ENCODE peak calls at places on chromosomes 5 and 9, in four cellular contexts. One of them, this sample, is unnamed.

GRCh38 chr5:132225165-132226032 is 2.3 kb downstream of the P4HA2 start:
- DNase-seq in dorsolateral prefrontal cortex: no peak
- DNase-seq in AG04450: no peak
- DNase-seq in HCT116: no peak
- DNase-seq in this sample: peak

GRCh38 chr9:110659891-110660541 is 8.6 kb upstream of the MUSK start:
- DNase-seq in dorsolateral prefrontal cortex: no peak
- DNase-seq in AG04450: no peak
- DNase-seq in HCT116: no peak
- DNase-seq in this sample: peak

GRCh38 chr9:110687497-110687896 is 18.9 kb downstream of the MUSK start:
- DNase-seq in dorsolateral prefrontal cortex: no peak
- DNase-seq in AG04450: no peak
- DNase-seq in HCT116: no peak
- DNase-seq in this sample: no peak

GRCh38 chr5:91049800-91050199 is 333.3 kb downstream of the ARRDC3 start:
- DNase-seq in dorsolateral prefrontal cortex: no peak
- DNase-seq in AG04450: no peak
- DNase-seq in HCT116: no peak
- DNase-seq in this sample: no peak

GRCh38 chr5:423626-424258 is 19.2 kb upstream of the EXOC3 start:
- DNase-seq in dorsolateral prefrontal cortex: peak
- DNase-seq in AG04450: no peak
- DNase-seq in HCT116: no peak
- DNase-seq in this sample: no peak

GRCh38 chr9:99807276-99807852 is 14.3 kb upstream of the NR4A3 start:
- DNase-seq in dorsolateral prefrontal cortex: no peak
- DNase-seq in AG04450: no peak
- DNase-seq in HCT116: no peak
- DNase-seq in this sample: no peak

GRCh38 chr9:137960496-137960895 is 82.9 kb downstream of the CACNA1B start:
- DNase-seq in dorsolateral prefrontal cortex: no peak
- DNase-seq in AG04450: no peak
- DNase-seq in HCT116: no peak
- DNase-seq in this sample: no peak

GRCh38 chr9:81237565-81238231 is 451.6 kb downstream of the TLE1 start:
- DNase-seq in dorsolateral prefrontal cortex: no peak
- DNase-seq in AG04450: no peak
- DNase-seq in HCT116: no peak
- DNase-seq in this sample: no peak

GRCh38 chr5:170896779-170897178 is 35.0 kb downstream of the RANBP17 start:
- DNase-seq in dorsolateral prefrontal cortex: no peak
- DNase-seq in AG04450: no peak
- DNase-seq in HCT116: no peak
- DNase-seq in this sample: no peak

GRCh38 chr9:121169094-121169601 is 32.5 kb downstream of the RAB14 start:
- DNase-seq in dorsolateral prefrontal cortex: no peak
- DNase-seq in AG04450: no peak
- DNase-seq in HCT116: no peak
- DNase-seq in this sample: no peak

GRCh38 chr5:113612060-113612496 is 98.6 kb downstream of the YTHDC2 start:
- DNase-seq in dorsolateral prefrontal cortex: no peak
- DNase-seq in AG04450: peak
- DNase-seq in HCT116: peak
- DNase-seq in this sample: no peak

GRCh38 chr9:98958271-98958989 is 14.7 kb downstream of the COL15A1 start:
- DNase-seq in dorsolateral prefrontal cortex: no peak
- DNase-seq in AG04450: peak
- DNase-seq in HCT116: no peak
- DNase-seq in this sample: peak

GRCh38 chr5:96144289-96144688 is 182.6 kb upstream of the ELL2 start:
- DNase-seq in dorsolateral prefrontal cortex: no peak
- DNase-seq in AG04450: no peak
- DNase-seq in HCT116: no peak
- DNase-seq in this sample: no peak

GRCh38 chr5:127092690-127093089 is 19.4 kb upstream of the C5orf63 start:
- DNase-seq in dorsolateral prefrontal cortex: no peak
- DNase-seq in AG04450: no peak
- DNase-seq in HCT116: no peak
- DNase-seq in this sample: peak

GRCh38 chr5:135821061-135821781 is 13.2 kb upstream of the SLC25A48 start:
- DNase-seq in dorsolateral prefrontal cortex: no peak
- DNase-seq in AG04450: no peak
- DNase-seq in HCT116: no peak
- DNase-seq in this sample: no peak

GRCh38 chr5:132425009-132425937 is 55.8 kb downstream of the SLC22A5 start:
- DNase-seq in dorsolateral prefrontal cortex: no peak
- DNase-seq in AG04450: no peak
- DNase-seq in HCT116: no peak
- DNase-seq in this sample: no peak

GRCh38 chr9:14987858-14988257 is 77.6 kb upstream of the FREM1 start:
- DNase-seq in dorsolateral prefrontal cortex: no peak
- DNase-seq in AG04450: no peak
- DNase-seq in HCT116: no peak
- DNase-seq in this sample: no peak

GRCh38 chr9:134226221-134226930 is 62.0 kb upstream of the RNU6ATAC start:
- DNase-seq in dorsolateral prefrontal cortex: no peak
- DNase-seq in AG04450: peak
- DNase-seq in HCT116: no peak
- DNase-seq in this sample: peak

GRCh38 chr9:108671156-108671555 is 184.6 kb downstream of the ACTL7B start:
- DNase-seq in dorsolateral prefrontal cortex: no peak
- DNase-seq in AG04450: no peak
- DNase-seq in HCT116: peak
- DNase-seq in this sample: no peak

GRCh38 chr5:157915638-157916037 is 56.7 kb upstream of the CLINT1 start:
- DNase-seq in dorsolateral prefrontal cortex: peak
- DNase-seq in AG04450: no peak
- DNase-seq in HCT116: no peak
- DNase-seq in this sample: no peak

GRCh38 chr9:18826248-18826647 is 206.8 kb downstream of the SAXO1 start:
- DNase-seq in dorsolateral prefrontal cortex: no peak
- DNase-seq in AG04450: no peak
- DNase-seq in HCT116: no peak
- DNase-seq in this sample: no peak

GRCh38 chr5:78718185-78718584 is 69.6 kb upstream of the LHFPL2 start:
- DNase-seq in dorsolateral prefrontal cortex: no peak
- DNase-seq in AG04450: no peak
- DNase-seq in HCT116: no peak
- DNase-seq in this sample: no peak

GRCh38 chr5:132503244-132503643 is 12.7 kb upstream of the IRF1 start:
- DNase-seq in dorsolateral prefrontal cortex: no peak
- DNase-seq in AG04450: no peak
- DNase-seq in HCT116: no peak
- DNase-seq in this sample: no peak

GRCh38 chr9:112784020-112784788 is 33.6 kb downstream of the SNX30 start:
- DNase-seq in dorsolateral prefrontal cortex: no peak
- DNase-seq in AG04450: no peak
- DNase-seq in HCT116: no peak
- DNase-seq in this sample: no peak

GRCh38 chr5:139104577-139105271 is 93.4 kb downstream of the SIL1 start:
- DNase-seq in dorsolateral prefrontal cortex: peak
- DNase-seq in AG04450: peak
- DNase-seq in HCT116: no peak
- DNase-seq in this sample: peak

GRCh38 chr5:1206521-1207412 is 5.4 kb downstream of the SLC6A19 start:
- DNase-seq in dorsolateral prefrontal cortex: no peak
- DNase-seq in AG04450: no peak
- DNase-seq in HCT116: no peak
- DNase-seq in this sample: no peak

GRCh38 chr5:142590451-142591240 is 95.2 kb downstream of the FGF1 start:
- DNase-seq in dorsolateral prefrontal cortex: no peak
- DNase-seq in AG04450: no peak
- DNase-seq in HCT116: no peak
- DNase-seq in this sample: no peak

GRCh38 chr5:110510146-110510545 is 216.3 kb downstream of the TMEM232 start:
- DNase-seq in dorsolateral prefrontal cortex: no peak
- DNase-seq in AG04450: no peak
- DNase-seq in HCT116: no peak
- DNase-seq in this sample: no peak

GRCh38 chr5:171801-172331 is 19.4 kb upstream of the LRRC14B start:
- DNase-seq in dorsolateral prefrontal cortex: peak
- DNase-seq in AG04450: no peak
- DNase-seq in HCT116: no peak
- DNase-seq in this sample: no peak

GRCh38 chr9:136978073-136978864 is 965 bp downstream of the PTGDS start:
- DNase-seq in dorsolateral prefrontal cortex: peak
- DNase-seq in AG04450: no peak
- DNase-seq in HCT116: no peak
- DNase-seq in this sample: no peak

GRCh38 chr5:28408186-28408585 is 1369.8 kb upstream of the CDH9 start:
- DNase-seq in dorsolateral prefrontal cortex: no peak
- DNase-seq in AG04450: no peak
- DNase-seq in HCT116: no peak
- DNase-seq in this sample: peak

GRCh38 chr5:138809391-138809790 is 56.2 kb downstream of the CTNNA1 start:
- DNase-seq in dorsolateral prefrontal cortex: no peak
- DNase-seq in AG04450: peak
- DNase-seq in HCT116: no peak
- DNase-seq in this sample: no peak

GRCh38 chr5:179343902-179344300 is 1.4 kb downstream of the ADAMTS2 start:
- DNase-seq in dorsolateral prefrontal cortex: no peak
- DNase-seq in AG04450: no peak
- DNase-seq in HCT116: no peak
- DNase-seq in this sample: no peak

GRCh38 chr9:114452219-114453169 is 52.8 kb downstream of the WHRN start:
- DNase-seq in dorsolateral prefrontal cortex: no peak
- DNase-seq in AG04450: no peak
- DNase-seq in HCT116: no peak
- DNase-seq in this sample: no peak

GRCh38 chr5:76376141-76376900 is 26.8 kb upstream of the IQGAP2 start:
- DNase-seq in dorsolateral prefrontal cortex: no peak
- DNase-seq in AG04450: no peak
- DNase-seq in HCT116: no peak
- DNase-seq in this sample: no peak

GRCh38 chr5:39116347-39116899 is 42.2 kb upstream of the RICTOR start:
- DNase-seq in dorsolateral prefrontal cortex: no peak
- DNase-seq in AG04450: no peak
- DNase-seq in HCT116: no peak
- DNase-seq in this sample: no peak

GRCh38 chr9:115367780-115368179 is 249.8 kb upstream of the TNC start:
- DNase-seq in dorsolateral prefrontal cortex: no peak
- DNase-seq in AG04450: no peak
- DNase-seq in HCT116: no peak
- DNase-seq in this sample: no peak

DNA sequence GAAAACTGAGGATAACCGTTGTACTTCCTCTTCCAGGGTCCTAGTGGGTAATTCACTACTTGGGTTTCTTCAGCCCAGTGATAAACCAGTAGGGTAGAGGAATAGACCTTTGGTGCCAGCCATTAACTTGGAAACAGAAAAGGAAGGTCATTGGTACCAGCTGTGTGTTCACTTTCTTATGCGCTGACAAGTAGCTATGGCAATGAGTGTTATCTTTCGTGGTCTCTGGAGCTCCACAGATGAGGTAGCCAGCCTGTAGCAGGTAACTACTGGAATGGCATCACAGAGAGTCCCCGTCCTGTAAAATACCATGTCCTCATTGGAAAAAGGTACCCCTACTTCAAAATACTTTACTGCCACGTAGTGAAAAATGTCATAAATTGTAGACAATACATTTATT is 2.3 kb downstream of the UHRF2 start:
- DNase-seq in dorsolateral prefrontal cortex: no peak
- DNase-seq in AG04450: no peak
- DNase-seq in HCT116: no peak
- DNase-seq in this sample: no peak
- H3K4me3 ChIP-seq in dorsolateral prefrontal cortex: peak
- H3K4me3 ChIP-seq in AG04450: peak
- H3K4me3 ChIP-seq in HCT116: peak
- H3K4me3 ChIP-seq in this sample: peak

DNA sequence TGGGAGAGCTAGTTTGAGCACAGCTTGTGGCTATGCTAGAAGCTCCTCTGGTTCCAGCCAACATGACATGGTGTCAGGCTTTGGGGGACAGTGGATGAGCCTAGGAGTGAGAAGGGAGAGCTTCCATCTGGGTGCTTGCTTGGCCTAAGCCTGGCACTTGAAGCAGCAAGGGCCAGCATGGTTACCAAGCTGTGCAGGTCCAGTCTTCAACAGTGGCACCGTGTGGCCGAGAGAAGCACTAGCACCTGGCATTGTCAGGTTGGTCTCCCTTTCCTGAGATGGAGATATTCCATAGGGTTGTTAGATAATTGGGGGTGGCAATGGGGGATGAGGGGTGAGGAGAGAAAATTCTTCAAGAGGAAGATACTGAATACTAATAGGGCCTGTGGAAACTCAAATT is 261.9 kb downstream of the PBX3 start:
- DNase-seq in dorsolateral prefrontal cortex: no peak
- DNase-seq in AG04450: no peak
- DNase-seq in HCT116: peak
- DNase-seq in this sample: no peak
- TF ChIP-seq CTCF in dorsolateral prefrontal cortex: no peak
- TF ChIP-seq CTCF in AG04450: peak
- TF ChIP-seq CTCF in HCT116: peak
- TF ChIP-seq CTCF in this sample: peak

GRCh38 chr5:177131711-177132503 is 1.7 kb upstream of the NSD1 start:
- DNase-seq in dorsolateral prefrontal cortex: peak
- DNase-seq in AG04450: no peak
- DNase-seq in HCT116: no peak
- DNase-seq in this sample: no peak
- H3K4me3 ChIP-seq in dorsolateral prefrontal cortex: peak
- H3K4me3 ChIP-seq in AG04450: no peak
- H3K4me3 ChIP-seq in HCT116: no peak
- H3K4me3 ChIP-seq in this sample: no peak

DNA sequence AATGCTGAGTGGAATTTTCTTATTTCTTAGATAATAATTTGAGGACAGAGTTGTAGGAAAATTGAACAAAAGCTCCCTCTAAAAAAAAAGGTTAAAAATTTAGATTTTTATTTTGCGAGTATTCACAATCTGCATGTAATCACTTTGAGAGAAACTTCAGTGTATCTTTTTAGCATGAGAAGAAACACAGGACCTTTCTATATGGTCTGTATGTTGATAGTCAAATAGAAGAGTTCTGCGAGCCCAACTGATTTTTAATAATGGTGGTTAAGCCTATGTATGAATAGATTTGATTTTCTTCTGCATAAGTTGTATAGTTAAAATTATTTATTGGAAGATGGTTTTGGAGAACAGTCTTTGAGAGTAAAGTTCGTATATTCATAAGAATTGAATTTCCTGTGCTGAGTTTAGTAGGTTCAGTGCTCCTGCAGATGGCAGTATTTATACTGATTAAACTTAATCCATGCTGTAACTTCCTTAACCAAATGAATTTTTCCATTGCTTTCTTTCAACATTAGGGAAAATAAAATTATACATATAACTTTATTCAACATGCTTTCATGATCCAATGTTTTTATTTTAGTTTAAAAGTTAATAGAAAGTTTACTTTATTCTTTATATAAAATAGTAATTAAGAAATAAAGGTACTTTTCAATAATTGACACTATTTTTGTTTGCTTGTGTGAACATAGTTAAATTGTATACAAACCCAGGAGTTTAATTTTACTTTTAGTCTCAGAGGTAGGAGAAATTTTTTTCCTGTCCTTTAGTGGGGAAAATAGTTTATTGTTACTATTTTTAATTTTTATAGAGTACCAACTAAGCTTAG is 19.6 kb downstream of the TCERG1 start:
- DNase-seq in dorsolateral prefrontal cortex: no peak
- DNase-seq in AG04450: no peak
- DNase-seq in HCT116: no peak
- DNase-seq in this sample: no peak
- TF ChIP-seq CTCF in dorsolateral prefrontal cortex: peak
- TF ChIP-seq CTCF in AG04450: peak
- TF ChIP-seq CTCF in HCT116: no peak
- TF ChIP-seq CTCF in this sample: peak

This sample was measured in AG09309.